ENCODE peak calls at places on chromosomes 3 and 15, in ten cellular contexts. S is NCI-H2171 treated with DMSO at 0.1 percent for 48 hours, E is PC-9, V is cardiac septum, N is KBM-7, I is nephron progenitor cell, Z is fibroblast of lung, P is T-cell, G is PC-3, T is progenitor cell of endocrine pancreas. B is an unnamed sample.

GRCh38 chr15:69862540-69862939 is 235.2 kb downstream of the TLE3 start:
- DNase-seq in E (no peak), Z (no peak), S (no peak), N (no peak), P (no peak), V (no peak), G (peak; percentile 11), T (no peak), I (no peak), B (no peak)

GRCh38 chr3:59131016-59131771 is 81.4 kb upstream of the CFAP20DC start:
- DNase-seq in S (no peak), G (no peak), N (no peak), Z (no peak), I (no peak), E (no peak), P (no peak), T (no peak), V (no peak), B (no peak)

GRCh38 chr15:90036806-90037509 is 35.8 kb downstream of the ZNF710 start:
- DNase-seq in E (no peak), S (no peak), T (no peak), I (no peak), G (no peak), N (no peak), Z (no peak), P (no peak), V (peak; percentile 67), B (no peak)

GRCh38 chr3:151538706-151539403 is 78.0 kb upstream of the IGSF10 start:
- DNase-seq in Z (peak; percentile 39), E (no peak), N (peak; percentile 87), V (no peak), G (no peak), P (no peak), T (no peak), S (peak; percentile 94), I (peak; percentile 25), B (peak; percentile 7)

GRCh38 chr15:87604857-87605446 is 651.6 kb downstream of the NTRK3 start:
- DNase-seq in Z (no peak), V (no peak), G (peak; percentile 7), N (peak; percentile 19), E (no peak), S (no peak), P (no peak), T (no peak), I (peak; percentile 44), B (no peak)

GRCh38 chr3:17336291-17336690 is 406.1 kb downstream of the TBC1D5 start:
- DNase-seq in G (no peak), E (no peak), Z (no peak), N (no peak), V (no peak), S (no peak), I (no peak), P (no peak), T (no peak), B (no peak)

GRCh38 chr3:71575433-71575832 is 8.1 kb downstream of the FOXP1 start:
- DNase-seq in I (no peak), T (no peak), G (no peak), P (no peak), S (no peak), E (no peak), Z (no peak), V (no peak), N (no peak), B (no peak)

GRCh38 chr3:79367066-79367465 is 400.7 kb downstream of the ROBO1 start:
- DNase-seq in Z (peak; percentile 87), P (no peak), N (no peak), I (no peak), S (no peak), E (no peak), T (no peak), V (no peak), G (peak; percentile 11), B (no peak)

GRCh38 chr3:124679048-124679638 is 51.1 kb upstream of the UMPS start:
- DNase-seq in S (no peak), E (no peak), N (no peak), T (no peak), V (no peak), G (no peak), I (no peak), Z (no peak), P (no peak), B (no peak)

GRCh38 chr3:126342991-126343661 is 14.1 kb downstream of the KLF15 start:
- DNase-seq in E (no peak), I (peak; percentile 42), Z (no peak), P (no peak), V (peak; percentile 70), T (no peak), G (no peak), N (no peak), S (no peak), B (peak; percentile 59)

GRCh38 chr3:23623841-23624240 is 181.9 kb upstream of the UBE2E1 start:
- DNase-seq in G (no peak), N (no peak), P (no peak), I (no peak), V (no peak), S (no peak), Z (peak; percentile 48), E (no peak), T (no peak), B (no peak)

GRCh38 chr15:58038426-58039106 is 26.9 kb downstream of the ALDH1A2 start:
- DNase-seq in Z (peak; percentile 42), G (peak; percentile 96), N (no peak), I (no peak), S (peak; percentile 5), E (no peak), V (no peak), T (no peak), P (no peak), B (no peak)

GRCh38 chr15:48040166-48040817 is 80.5 kb upstream of the SLC24A5 start:
- DNase-seq in G (no peak), I (no peak), S (no peak), E (no peak), N (no peak), T (no peak), P (no peak), Z (peak; percentile 66), V (no peak), B (peak; percentile 19)

GRCh38 chr15:48888836-48889235 is 10.9 kb downstream of the EID1 start:
- DNase-seq in T (no peak), S (no peak), Z (no peak), V (no peak), G (no peak), E (no peak), I (no peak), P (no peak), N (no peak), B (no peak)

GRCh38 chr15:82018201-82018600 is 27.6 kb downstream of the MEX3B start:
- DNase-seq in V (no peak), Z (no peak), T (no peak), E (no peak), S (no peak), I (no peak), N (peak; percentile 100), G (no peak), P (no peak), B (no peak)

GRCh38 chr15:54289590-54290136 is 311.4 kb downstream of the UNC13C start:
- DNase-seq in S (no peak), P (no peak), E (no peak), T (no peak), V (no peak), N (no peak), G (no peak), I (no peak), Z (no peak), B (no peak)

GRCh38 chr3:55554621-55555020 is 67.5 kb upstream of the WNT5A start:
- DNase-seq in V (no peak), G (no peak), P (no peak), S (no peak), I (no peak), Z (no peak), N (no peak), T (no peak), E (no peak), B (no peak)